ENCODE peak calls at places on chromosomes 3 and 15, in four cellular contexts. Q, U, W and F are unnamed samples.

GRCh38 chr3:24161841-24162240 is 216.8 kb downstream of the NR1D2 start:
- DNase-seq in Q (no peak), U (no peak), W (no peak), F (peak)

GRCh38 chr3:9211155-9211950 is 38.1 kb downstream of the SRGAP3 start:
- DNase-seq in Q (no peak), U (no peak), W (no peak), F (no peak)

GRCh38 chr3:129105862-129106261 is 15.7 kb downstream of the RAB43 start:
- DNase-seq in Q (no peak), U (no peak), W (no peak), F (no peak)

GRCh38 chr3:148606979-148607378 is 90.7 kb upstream of the AGTR1 start:
- DNase-seq in Q (no peak), U (no peak), W (no peak), F (no peak)

GRCh38 chr3:27387625-27388024 is 18.4 kb upstream of the NEK10 start:
- DNase-seq in Q (no peak), U (no peak), W (no peak), F (peak)

GRCh38 chr3:177345973-177346503 is 148.8 kb upstream of the TBL1XR1 start:
- DNase-seq in Q (no peak), U (no peak), W (no peak), F (no peak)

GRCh38 chr3:194373912-194374311 is 4.4 kb upstream of the LRRC15 start:
- DNase-seq in Q (no peak), U (no peak), W (no peak), F (no peak)

GRCh38 chr15:51621917-51622268 is 678 bp downstream of the DMXL2 start:
- DNase-seq in Q (peak), U (no peak), W (peak), F (peak)

GRCh38 chr3:134308350-134308891 is 57.8 kb upstream of the RYK start:
- DNase-seq in Q (peak), U (peak), W (peak), F (peak)

GRCh38 chr3:24963762-24964625 is 464.1 kb upstream of the RARB start:
- DNase-seq in Q (no peak), U (no peak), W (peak), F (peak)

GRCh38 chr15:73518180-73518862 is 75.4 kb downstream of the REC114 start:
- DNase-seq in Q (no peak), U (no peak), W (no peak), F (peak)

GRCh38 chr3:102180291-102180931 is 254.4 kb upstream of the ZPLD1 start:
- DNase-seq in Q (no peak), U (no peak), W (no peak), F (no peak)

GRCh38 chr3:16309558-16309957 is 44.5 kb downstream of the OXNAD1 start:
- DNase-seq in Q (no peak), U (peak), W (no peak), F (no peak)

GRCh38 chr15:75349851-75350588 is 3.2 kb downstream of the NEIL1 start:
- DNase-seq in Q (no peak), U (peak), W (no peak), F (no peak)

GRCh38 chr3:3603351-3603750 is 195.9 kb upstream of the LRRN1 start:
- DNase-seq in Q (no peak), U (no peak), W (no peak), F (no peak)

GRCh38 chr3:3145831-3146230 is 19.1 kb downstream of the TRNT1 start:
- DNase-seq in Q (no peak), U (no peak), W (no peak), F (no peak)

GRCh38 chr3:138470687-138471086 is 36.3 kb downstream of the ESYT3 start:
- DNase-seq in Q (peak), U (no peak), W (no peak), F (no peak)

GRCh38 chr3:197394464-197395321 is 96.3 kb upstream of the DLG1 start:
- DNase-seq in Q (no peak), U (peak), W (no peak), F (no peak)

GRCh38 chr15:89445553-89445952 is 50.8 kb downstream of the RHCG start:
- DNase-seq in Q (no peak), U (no peak), W (no peak), F (no peak)

GRCh38 chr3:188507244-188507720 is 353.3 kb downstream of the LPP start:
- DNase-seq in Q (no peak), U (no peak), W (peak), F (peak)

GRCh38 chr3:101995371-101996046 is 146.2 kb downstream of the NFKBIZ start:
- DNase-seq in Q (no peak), U (no peak), W (no peak), F (no peak)

GRCh38 chr3:11140054-11140712 is 14.1 kb upstream of the HRH1 start:
- DNase-seq in Q (no peak), U (peak), W (no peak), F (no peak)

DNA sequence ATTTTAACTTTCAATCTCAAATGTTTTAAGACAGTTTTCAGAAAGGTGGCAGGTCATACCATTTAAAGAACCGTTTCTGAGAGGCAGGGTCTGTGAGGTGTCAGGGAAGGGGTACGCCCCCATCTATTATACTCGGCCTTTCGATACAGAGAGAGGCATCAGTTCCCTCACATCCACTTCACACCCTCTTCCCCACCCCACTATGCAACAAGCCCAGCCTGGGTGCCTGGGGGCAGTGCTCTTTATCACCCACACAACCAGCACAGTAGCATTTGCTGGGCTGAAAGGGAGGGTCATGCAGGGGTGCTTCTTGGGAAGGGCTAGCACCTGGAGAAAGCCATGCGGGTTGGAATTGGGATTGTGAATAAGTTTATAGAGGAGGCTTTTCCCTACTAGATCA is 56.0 kb upstream of the KCNMB2 start:
- DNase-seq in Q (no peak), U (no peak), W (no peak), F (no peak)
- TF ChIP-seq ZNF274 in Q (no peak), U (no peak), W (no peak), F (no peak)

DNA sequence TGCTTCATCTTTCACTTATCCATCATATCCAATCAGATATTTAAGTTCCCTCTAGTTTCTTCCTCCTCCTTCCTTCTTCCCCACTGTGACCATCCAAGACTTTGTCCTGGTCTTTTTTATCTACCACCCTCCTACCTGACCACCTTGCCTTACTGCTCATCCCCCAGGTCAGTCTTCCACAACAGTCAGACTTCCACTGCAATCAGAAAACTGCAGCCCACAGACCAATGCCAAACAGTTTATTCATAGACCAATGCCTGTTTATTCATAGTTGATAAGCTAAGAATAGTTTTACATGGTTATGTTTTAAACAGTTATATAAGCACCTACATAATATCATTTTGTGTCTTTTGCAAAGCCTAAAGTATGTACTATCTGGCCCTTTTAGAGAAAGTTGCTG is 65.5 kb downstream of the TRIM69 start:
- DNase-seq in Q (no peak), U (no peak), W (no peak), F (no peak)
- TF ChIP-seq YY1 in Q (no peak), U (no peak), W (no peak), F (no peak)

DNA sequence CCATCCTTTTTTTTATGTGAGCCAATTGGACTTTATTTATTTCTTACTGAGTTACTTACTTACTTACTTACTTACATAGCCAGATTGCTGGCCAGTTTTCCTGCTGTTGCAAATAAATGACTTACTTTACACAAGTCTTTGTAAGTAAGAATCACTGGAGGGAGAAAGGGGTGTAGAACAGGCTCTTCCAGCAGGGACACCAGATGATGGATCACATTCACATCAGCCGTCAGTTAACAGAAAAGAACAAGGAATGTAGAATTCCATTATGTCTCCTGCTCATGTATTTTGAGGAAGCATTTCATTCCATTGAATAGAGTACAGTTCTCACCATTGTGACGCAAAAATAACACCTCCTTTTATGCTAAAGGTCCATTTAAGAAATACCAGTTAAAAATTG is 188.7 kb downstream of the FNDC3B start:
- DNase-seq in Q (no peak), U (no peak), W (no peak), F (no peak)
- TF ChIP-seq SUZ12 in Q (no peak), U (no peak), W (no peak), F (no peak)

GRCh38 chr3:120419797-120420196 is 31.0 kb downstream of the FSTL1 start:
- DNase-seq in Q (no peak), U (no peak), W (no peak), F (no peak)

GRCh38 chr3:120418446-120418845 is 32.3 kb downstream of the FSTL1 start:
- DNase-seq in Q (no peak), U (no peak), W (no peak), F (no peak)

GRCh38 chr3:120420855-120421570 is 29.8 kb downstream of the FSTL1 start:
- DNase-seq in Q (no peak), U (no peak), W (no peak), F (no peak)

GRCh38 chr3:120418866-120419490 is 31.8 kb downstream of the FSTL1 start:
- DNase-seq in Q (no peak), U (no peak), W (peak), F (peak)

GRCh38 chr3:120420360-120420759 is 30.4 kb downstream of the FSTL1 start:
- DNase-seq in Q (no peak), U (no peak), W (no peak), F (no peak)
- TF ChIP-seq ZNF274 in Q (no peak), U (no peak), W (no peak), F (no peak)

DNA sequence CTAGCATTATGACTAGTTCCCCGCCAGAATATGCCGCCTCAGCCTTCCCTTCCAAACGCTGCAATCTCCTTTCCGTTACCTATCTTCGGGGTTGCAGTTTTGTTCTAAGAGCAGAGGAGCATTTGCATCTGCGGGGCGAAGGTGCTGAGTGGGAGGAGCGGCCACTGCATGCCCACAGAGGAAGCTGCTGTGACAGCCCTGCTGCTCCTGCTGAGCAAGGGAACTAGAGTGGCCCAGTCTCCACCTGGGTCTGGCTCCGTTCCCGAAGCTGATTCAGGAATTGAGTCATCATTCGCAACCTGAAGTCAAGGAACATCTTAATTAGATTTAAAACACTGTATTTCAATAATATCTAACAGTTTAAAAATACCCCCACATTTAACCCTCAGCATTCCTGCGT is 98.2 kb upstream of the TJP1 start:
- DNase-seq in Q (no peak), U (no peak), W (no peak), F (no peak)
- TF ChIP-seq YY1 in Q (no peak), U (no peak), W (no peak), F (no peak)

DNA sequence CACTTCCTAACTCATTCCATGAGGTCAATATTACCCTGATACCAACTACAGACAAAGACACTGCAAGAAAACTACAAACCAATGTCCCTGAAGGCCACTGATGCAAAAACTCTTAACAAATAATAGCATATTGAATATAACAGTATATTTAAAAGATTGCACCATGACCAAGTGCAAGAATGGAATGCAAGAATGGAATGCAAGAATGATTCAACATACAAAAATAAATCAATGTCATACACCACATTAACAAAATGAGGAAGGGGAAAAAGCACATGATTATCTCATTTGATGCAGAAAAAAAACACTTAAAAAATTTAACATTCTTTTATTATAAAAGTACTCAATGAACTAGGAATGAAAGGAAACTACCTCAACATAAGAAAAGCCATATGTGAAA is 463.1 kb upstream of the NECTIN3 start:
- DNase-seq in Q (no peak), U (no peak), W (no peak), F (no peak)
- TF ChIP-seq SUZ12 in Q (no peak), U (no peak), W (no peak), F (no peak)